ENCODE peak calls at places on chromosomes 12 and 14, in four cellular contexts. I is GM12878, S is K562, V is HCT116. X is an unnamed sample.

GRCh38 chr14:49770212-49770817 is 2.4 kb downstream of the KLHDC2 start:
- DNase-seq in I (no peak), V (no peak), S (no peak), X (no peak)

GRCh38 chr14:103534576-103535061 is 5.6 kb downstream of the TRMT61A start:
- DNase-seq in V (no peak), I (no peak), S (no peak), X (no peak)

GRCh38 chr12:101823891-101824290 is 6.9 kb downstream of the GNPTAB start:
- DNase-seq in I (no peak), S (peak; percentile 79), V (peak; percentile 33), X (peak; percentile 46)

GRCh38 chr14:101063121-101063520 is 159.6 kb upstream of the RTL1 start:
- DNase-seq in S (no peak), V (no peak), I (no peak), X (no peak)

GRCh38 chr14:94447986-94448808 is 4.4 kb downstream of the SERPINA11 start:
- DNase-seq in V (no peak), S (no peak), I (no peak), X (no peak)

GRCh38 chr14:105030194-105030593 is 9.3 kb upstream of the CDCA4 start:
- DNase-seq in S (no peak), V (no peak), I (no peak), X (no peak)

GRCh38 chr12:40093512-40093911 is 12.4 kb downstream of the SLC2A13 start:
- DNase-seq in I (no peak), S (no peak), V (no peak), X (no peak)

GRCh38 chr12:101097829-101098580 is 112.0 kb downstream of the SLC5A8 start:
- DNase-seq in I (no peak), V (no peak), S (no peak), X (no peak)

GRCh38 chr14:77654001-77654431 is 37.6 kb upstream of the SPTLC2 start:
- DNase-seq in I (no peak), S (no peak), V (no peak), X (no peak)

GRCh38 chr14:52563120-52563519 is 10.5 kb downstream of the GPR137C start:
- DNase-seq in V (no peak), I (no peak), S (no peak), X (no peak)

GRCh38 chr12:97404549-97404948 is 58.1 kb upstream of the RMST start:
- DNase-seq in S (peak; percentile 7), I (peak; percentile 23), V (peak; percentile 10), X (peak; percentile 76)

GRCh38 chr14:23164250-23164649 is 19.2 kb downstream of the SLC7A8 start:
- DNase-seq in S (peak; percentile 67), V (no peak), I (no peak), X (no peak)

GRCh38 chr14:29724991-29725390 is 202.7 kb downstream of the PRKD1 start:
- DNase-seq in I (no peak), V (no peak), S (no peak), X (no peak)

GRCh38 chr12:131694116-131694838 is 16.6 kb upstream of the SFSWAP start:
- DNase-seq in V (no peak), I (no peak), S (no peak), X (no peak)

GRCh38 chr12:6167327-6168280 is 32.6 kb upstream of the CD9 start:
- DNase-seq in I (peak; percentile 62), V (peak; percentile 82), S (peak; percentile 70), X (no peak)

GRCh38 chr12:52628841-52629240 is 10.5 kb upstream of the KRT73 start:
- DNase-seq in I (no peak), V (no peak), S (no peak), X (no peak)

GRCh38 chr14:19917243-19917642 is 3.2 kb upstream of the OR4K5 start:
- DNase-seq in I (no peak), S (no peak), V (no peak), X (no peak)

GRCh38 chr14:19920021-19920657 is at the start of gene OR4K5:
- DNase-seq in V (no peak), I (no peak), S (no peak), X (no peak)

GRCh38 chr14:19918553-19919264 is 1.7 kb upstream of the OR4K5 start:
- DNase-seq in S (no peak), V (no peak), I (no peak), X (no peak)

DNA sequence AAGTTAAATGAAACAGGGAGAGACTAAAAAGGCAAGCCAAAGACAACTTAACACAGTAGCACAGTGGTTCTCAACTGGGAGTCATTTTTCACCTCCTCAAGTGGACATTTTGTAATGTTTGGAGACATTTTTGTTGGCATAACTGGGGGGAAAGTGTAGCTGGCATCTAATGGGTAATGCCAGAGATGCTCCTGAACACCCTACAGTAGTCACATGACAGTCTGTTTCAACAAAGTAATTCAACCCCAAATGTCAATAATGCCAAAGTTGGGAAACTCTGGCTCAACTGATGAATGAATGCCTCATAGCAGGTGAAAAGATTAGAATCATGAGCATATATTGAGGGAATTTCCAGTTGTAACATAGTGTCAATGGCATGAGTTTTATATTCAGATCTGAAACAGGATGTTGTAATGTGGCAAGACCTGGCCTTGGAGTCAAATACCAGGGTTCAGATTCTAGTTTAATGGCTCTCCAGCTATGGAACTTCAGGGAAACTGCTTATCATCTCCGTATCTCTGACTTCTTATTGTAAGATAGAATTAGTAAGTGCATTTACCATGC is 2.4 kb upstream of the OR4K5 start:
- DNase-seq in S (no peak), V (no peak), I (no peak), X (no peak)
- TF ChIP-seq ZNF274 in S (no peak), V (no peak), I (no peak), X (no peak)

GRCh38 chr12:25495336-25496097 is 57.6 kb downstream of the LMNTD1 start:
- DNase-seq in I (no peak), V (no peak), S (no peak), X (peak; percentile 57)
- TF ChIP-seq ZNF274 in I (no peak), V (no peak), S (no peak), X (no peak)

GRCh38 chr14:65290830-65291229 is 121.7 kb upstream of the FUT8 start:
- DNase-seq in I (no peak), V (peak; percentile 93), S (no peak), X (no peak)

GRCh38 chr14:65281991-65282908 is 130.3 kb upstream of the FUT8 start:
- DNase-seq in I (no peak), V (no peak), S (no peak), X (peak; percentile 89)

GRCh38 chr14:65282909-65283253 is 129.6 kb upstream of the FUT8 start:
- DNase-seq in V (no peak), S (no peak), I (no peak), X (no peak)

GRCh38 chr14:65287264-65288131 is 125.0 kb upstream of the FUT8 start:
- DNase-seq in V (no peak), S (no peak), I (no peak), X (no peak)

GRCh38 chr14:65286443-65286842 is 126.1 kb upstream of the FUT8 start:
- DNase-seq in S (peak; percentile 33), I (no peak), V (peak; percentile 19), X (no peak)
- TF ChIP-seq ZNF274 in S (no peak), I (no peak), V (no peak), X (no peak)

DNA sequence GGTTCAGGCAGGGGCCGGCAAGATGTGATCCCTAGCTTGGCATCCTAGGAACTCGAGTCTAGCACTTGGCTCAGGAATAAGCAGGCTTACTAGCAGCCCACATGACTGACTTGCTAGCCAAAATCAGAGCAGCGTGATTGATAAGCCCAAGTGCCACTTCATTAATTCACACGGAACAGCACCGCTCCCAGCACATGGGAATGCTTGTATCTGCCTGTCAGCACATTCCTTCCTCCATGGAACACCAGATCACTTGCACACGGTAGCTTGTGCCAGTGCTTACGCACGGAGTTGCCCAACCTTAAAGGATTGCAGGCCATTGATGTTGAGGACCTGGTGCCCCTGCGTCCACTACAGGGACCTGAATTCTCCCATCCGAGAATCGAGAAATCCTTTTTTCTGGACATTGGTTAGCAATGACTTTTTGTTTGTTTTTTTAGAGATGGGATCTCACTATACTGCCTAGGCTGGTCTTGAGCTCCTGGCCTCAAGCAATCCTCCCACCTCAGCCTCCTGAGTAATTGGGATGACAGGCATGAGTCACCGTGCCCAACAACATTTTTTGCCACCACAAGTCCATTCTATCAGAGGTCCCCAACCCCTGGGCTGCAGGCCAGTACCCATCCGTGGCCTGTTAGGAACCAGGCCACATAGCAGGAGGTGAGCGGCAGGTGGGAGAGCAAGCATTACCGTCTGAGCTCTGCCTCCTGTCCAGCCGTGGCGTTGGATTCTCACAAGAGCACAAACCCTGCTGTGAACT is 30.6 kb upstream of the TSPAN9 start:
- DNase-seq in S (no peak), I (no peak), V (no peak), X (no peak)
- TF ChIP-seq ZNF274 in S (no peak), I (no peak), V (no peak), X (no peak)

GRCh38 chr12:27821259-27821973 is 41.4 kb upstream of the MANSC4 start:
- DNase-seq in I (peak; percentile 48), S (peak; percentile 65), V (peak; percentile 77), X (peak; percentile 95)
- TF ChIP-seq ZNF274 in I (no peak), S (no peak), V (no peak), X (no peak)

GRCh38 chr12:108365324-108365723 is 26.2 kb upstream of the CMKLR1 start:
- DNase-seq in V (no peak), S (no peak), I (no peak), X (no peak)

GRCh38 chr12:108364879-108365278 is 25.8 kb upstream of the CMKLR1 start:
- DNase-seq in V (no peak), I (no peak), S (no peak), X (no peak)

GRCh38 chr12:108369736-108370396 is 30.8 kb upstream of the CMKLR1 start:
- DNase-seq in V (no peak), S (no peak), I (no peak), X (no peak)

GRCh38 chr12:108368089-108368488 is 29.0 kb upstream of the CMKLR1 start:
- DNase-seq in S (no peak), I (no peak), V (no peak), X (no peak)

GRCh38 chr12:108367436-108367835 is 28.3 kb upstream of the CMKLR1 start:
- DNase-seq in S (no peak), V (no peak), I (no peak), X (no peak)
- TF ChIP-seq ZNF274 in S (no peak), V (no peak), I (no peak), X (no peak)

GRCh38 chr12:1189163-1189562 is 198.1 kb downstream of the ERC1 start:
- DNase-seq in V (no peak), I (no peak), S (no peak), X (no peak)

GRCh38 chr12:1184402-1184801 is 193.4 kb downstream of the ERC1 start:
- DNase-seq in S (no peak), V (no peak), I (no peak), X (no peak)

GRCh38 chr12:1186298-1186697 is 195.3 kb downstream of the ERC1 start:
- DNase-seq in I (no peak), S (no peak), V (no peak), X (no peak)

DNA sequence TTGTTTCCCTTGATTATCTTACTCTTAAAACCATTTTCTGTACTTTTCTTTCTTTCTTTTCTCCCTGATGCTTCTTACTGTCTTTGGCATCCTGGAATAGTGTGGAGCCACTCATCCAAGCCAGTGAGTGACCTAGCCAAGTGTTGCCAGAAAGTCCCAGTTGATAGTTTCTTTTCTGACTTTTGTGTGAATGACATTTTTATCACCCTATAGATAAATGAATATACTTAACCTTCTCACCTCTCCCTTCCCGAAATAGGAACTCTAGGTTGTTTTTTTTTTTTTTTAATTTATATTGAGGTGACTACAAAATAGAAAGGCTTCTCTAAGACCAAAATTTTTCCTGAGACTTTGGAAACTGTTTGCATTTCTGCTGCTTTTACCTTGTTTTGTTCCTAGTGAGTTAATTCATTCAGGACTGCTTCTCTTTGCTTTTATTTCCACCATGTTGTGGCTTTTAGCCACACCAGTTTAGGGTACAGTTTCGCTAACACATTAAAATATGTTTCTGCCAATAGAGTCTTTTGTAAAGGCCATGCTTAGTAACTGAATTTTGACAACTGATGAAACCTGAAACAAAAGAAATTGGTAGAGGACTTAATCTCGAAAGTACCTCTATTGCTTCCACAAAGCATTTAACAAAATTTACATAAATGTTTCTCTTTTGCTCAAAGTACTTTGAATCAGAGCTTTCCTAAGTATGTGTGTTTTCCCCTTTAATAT is 194.6 kb downstream of the ERC1 start:
- DNase-seq in V (no peak), S (no peak), I (peak; percentile 56), X (no peak)
- TF ChIP-seq ZNF274 in V (no peak), S (no peak), I (no peak), X (no peak)